ENCODE peak calls at places on chromosome 3, in seven cellular contexts. Y is neural progenitor cell, X is aorta, P is pancreas, S is lower lobe of right lung, C is GM12865, H is skeletal muscle cell. Q is an unnamed sample.

GRCh38 chr3:107704477-107704876 is 181.7 kb downstream of the BBX start:
- DNase-seq in S (no peak), Y (no peak), P (no peak), C (no peak), X (no peak), H (no peak), Q (no peak)

GRCh38 chr3:151580592-151580991 is 119.7 kb upstream of the IGSF10 start:
- DNase-seq in C (no peak), H (peak), P (no peak), Y (no peak), S (no peak), X (no peak), Q (no peak)

GRCh38 chr3:106255870-106256248 is 387.0 kb upstream of the CBLB start:
- DNase-seq in Y (no peak), H (no peak), X (no peak), C (peak), S (no peak), P (no peak), Q (no peak)

GRCh38 chr3:4413467-4413866 is 53.6 kb downstream of the SUMF1 start:
- DNase-seq in H (no peak), S (no peak), Y (no peak), C (no peak), X (no peak), P (no peak), Q (no peak)

GRCh38 chr3:45554001-45554691 is 40.4 kb upstream of the LIMD1 start:
- DNase-seq in H (no peak), Y (no peak), C (peak), S (no peak), X (peak), P (no peak), Q (no peak)

GRCh38 chr3:66415867-66416428 is 84.9 kb downstream of the LRIG1 start:
- DNase-seq in S (no peak), C (no peak), H (no peak), Y (no peak), X (no peak), P (no peak), Q (no peak)

GRCh38 chr3:191175102-191175501 is 23.9 kb upstream of the OSTN start:
- DNase-seq in P (no peak), S (no peak), Y (no peak), C (no peak), X (no peak), H (no peak), Q (no peak)

GRCh38 chr3:171776839-171777607 is 33.3 kb downstream of the PLD1 start:
- DNase-seq in Y (no peak), H (no peak), C (peak), P (no peak), X (no peak), S (no peak), Q (no peak)

GRCh38 chr3:136070953-136071949 is 105.7 kb downstream of the PPP2R3A start:
- DNase-seq in S (no peak), Y (no peak), X (peak), H (no peak), C (peak), P (no peak), Q (peak)

GRCh38 chr3:177731644-177732268 is 534.5 kb upstream of the TBL1XR1 start:
- DNase-seq in X (no peak), P (no peak), Y (no peak), C (no peak), H (peak), S (no peak), Q (no peak)

DNA sequence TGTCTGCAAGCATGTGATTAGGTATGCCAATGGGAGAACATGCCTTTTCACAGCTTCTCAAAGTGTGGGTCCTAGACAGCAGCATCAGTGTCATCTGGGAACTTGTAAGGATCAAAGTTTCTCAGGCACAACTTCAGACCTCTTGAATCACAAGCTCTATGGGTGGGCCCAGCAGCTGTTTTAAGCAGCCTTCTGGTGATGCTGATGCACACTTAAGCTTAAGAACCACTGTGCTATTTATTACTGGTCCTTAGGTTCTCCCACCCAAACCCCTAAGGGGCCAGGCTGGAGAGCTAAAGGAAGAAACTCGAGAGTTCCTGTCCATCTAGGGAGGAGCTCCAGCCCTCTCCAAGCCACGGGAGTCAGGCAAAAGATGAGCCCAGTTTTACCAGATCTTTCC is 453.9 kb upstream of the PROK2 start:
- DNase-seq in S (no peak), H (no peak), P (no peak), C (no peak), X (no peak), Y (no peak), Q (no peak)
- H3K4me3 ChIP-seq in S (no peak), H (no peak), P (no peak), C (no peak), X (no peak), Y (no peak), Q (no peak)

DNA sequence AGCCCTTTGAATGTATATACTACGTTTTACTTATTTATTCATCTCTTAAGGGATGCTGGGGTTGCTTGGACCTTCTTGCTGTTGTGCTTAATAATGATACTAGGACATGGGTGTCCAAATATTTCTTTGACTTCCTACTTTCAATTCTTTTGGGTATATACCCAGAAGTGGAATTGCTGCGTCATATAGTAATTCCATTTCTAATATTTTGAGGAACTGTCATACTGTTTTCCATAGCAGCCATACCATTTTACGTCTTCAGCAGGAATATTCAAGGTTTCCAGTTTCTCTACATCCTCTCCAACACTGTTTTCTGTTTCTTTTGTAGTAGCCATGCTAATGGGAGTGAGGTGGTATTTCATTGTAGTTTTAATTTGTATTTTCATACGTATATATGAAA is 21.1 kb downstream of the KAT2B start:
- DNase-seq in S (no peak), C (no peak), Y (no peak), X (no peak), P (no peak), H (no peak), Q (no peak)
- H3K4me3 ChIP-seq in S (peak), C (no peak), Y (no peak), X (no peak), P (no peak), H (no peak), Q (no peak)

DNA sequence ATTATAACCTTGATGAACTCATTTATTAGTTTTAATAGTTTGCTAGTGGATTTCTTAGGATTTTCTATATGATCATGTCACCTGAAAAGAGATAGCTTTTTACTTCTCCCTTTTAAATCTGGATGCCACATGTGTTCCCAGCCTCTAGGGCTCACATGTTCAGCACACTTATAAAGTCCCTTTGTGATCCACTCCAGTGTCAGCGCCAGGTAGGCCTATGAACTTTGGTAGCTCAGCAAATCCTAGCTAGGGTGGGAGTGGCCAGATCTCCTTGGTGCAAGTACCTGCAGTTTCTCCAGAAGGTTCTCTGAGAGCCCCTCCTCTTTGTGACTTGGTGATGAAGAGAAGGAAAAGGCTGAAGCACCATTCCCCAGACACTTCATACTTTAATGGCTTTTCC is 8.7 kb downstream of the FETUB start:
- DNase-seq in C (no peak), S (no peak), H (no peak), X (no peak), Y (no peak), P (no peak), Q (no peak)
- H3K4me3 ChIP-seq in C (no peak), S (no peak), H (no peak), X (no peak), Y (no peak), P (no peak), Q (no peak)

GRCh38 chr3:154120903-154121235 is 321 bp upstream of the ARHGEF26 start:
- DNase-seq in S (no peak), P (no peak), H (no peak), Y (no peak), X (no peak), C (no peak), Q (no peak)
- H3K4me3 ChIP-seq in S (peak), P (peak), H (peak), Y (peak), X (peak), C (peak), Q (peak)

Q was measured in tibial artery.